ENCODE peak calls at places on chromosomes 7 and 10, in five cellular contexts. M is OCI-LY7; P is NCI-H2081; J is CD8-positive, alpha-beta memory T cell; B is astrocyte of the hippocampus. R is an unnamed sample.

GRCh38 chr10:128470302-128470962 is 344.2 kb upstream of the MKI67 start:
- DNase-seq in P (no peak), M (no peak), B (no peak), J (no peak), R (no peak)

GRCh38 chr7:3892167-3892566 is 591.1 kb downstream of the SDK1 start:
- DNase-seq in B (peak; percentile 20), M (no peak), J (no peak), P (no peak), R (no peak)

GRCh38 chr10:93175490-93175889 is 101.8 kb downstream of the CYP26A1 start:
- DNase-seq in J (no peak), M (no peak), B (no peak), P (no peak), R (no peak)

GRCh38 chr7:1100886-1101579 is 13.1 kb downstream of the GPER1 start:
- DNase-seq in P (no peak), M (no peak), J (no peak), B (no peak), R (no peak)

GRCh38 chr7:155069992-155070827 is at the start of gene HTR5A:
- DNase-seq in P (no peak), J (peak; percentile 67), B (peak; percentile 97), M (peak; percentile 22), R (no peak)

GRCh38 chr10:12729885-12730284 is 271.6 kb downstream of the CCDC3 start:
- DNase-seq in P (no peak), M (no peak), B (no peak), J (no peak), R (no peak)

GRCh38 chr7:72430531-72430930 is 18.4 kb upstream of the CALN1 start:
- DNase-seq in B (no peak), M (no peak), J (no peak), P (no peak), R (no peak)

GRCh38 chr7:107254398-107254985 is 85.7 kb downstream of the HBP1 start:
- DNase-seq in M (no peak), P (no peak), B (no peak), J (no peak), R (no peak)

GRCh38 chr10:75408512-75408881 is 6.9 kb upstream of the ZNF503 start:
- DNase-seq in B (no peak), M (no peak), P (no peak), J (no peak), R (no peak)

GRCh38 chr7:26397786-26398435 is 106.2 kb downstream of the SNX10 start:
- DNase-seq in B (no peak), P (no peak), J (peak; percentile 3), M (peak; percentile 68), R (no peak)

GRCh38 chr10:96918214-96919002 is 86.3 kb downstream of the LCOR start:
- DNase-seq in J (no peak), B (peak; percentile 55), P (no peak), M (no peak), R (no peak)

GRCh38 chr10:117716896-117717295 is 174.3 kb downstream of the EMX2 start:
- DNase-seq in M (no peak), J (no peak), B (no peak), P (no peak), R (no peak)

GRCh38 chr7:128398016-128398840 is 11.6 kb downstream of the IMPDH1 start:
- DNase-seq in B (peak; percentile 68), M (peak; percentile 24), J (peak; percentile 27), P (peak; percentile 47), R (no peak)

GRCh38 chr7:92133133-92133736 is 1.0 kb downstream of the CYP51A1 start:
- DNase-seq in J (no peak), B (peak; percentile 6), P (no peak), M (no peak), R (no peak)

GRCh38 chr7:151038951-151039849 is 9.1 kb upstream of the ASIC3 start:
- DNase-seq in P (no peak), M (no peak), B (peak; percentile 86), J (no peak), R (no peak)

GRCh38 chr7:54541941-54542618 is at the start of gene VSTM2A:
- DNase-seq in B (peak; percentile 71), M (no peak), P (no peak), J (no peak), R (peak; percentile 81)

GRCh38 chr7:88399036-88399435 is 92.3 kb upstream of the STEAP4 start:
- DNase-seq in P (no peak), M (no peak), J (no peak), B (no peak), R (no peak)

GRCh38 chr7:25720427-25720826 is 431.6 kb upstream of the NFE2L3 start:
- DNase-seq in J (no peak), M (peak; percentile 14), B (no peak), P (no peak), R (peak; percentile 45)

GRCh38 chr10:34102917-34103506 is 712.1 kb downstream of the PARD3 start:
- DNase-seq in M (no peak), P (no peak), J (no peak), B (no peak), R (no peak)

GRCh38 chr7:114229251-114229650 is 185.4 kb upstream of the FOXP2 start:
- DNase-seq in P (no peak), J (no peak), B (no peak), M (no peak), R (no peak)

GRCh38 chr7:158863611-158864506 is 7.5 kb downstream of the DYNC2I1 start:
- DNase-seq in B (peak; percentile 62), M (no peak), J (peak; percentile 5), P (no peak), R (peak; percentile 22)

GRCh38 chr10:110529596-110530011 is 31.9 kb downstream of the DUSP5 start:
- DNase-seq in P (no peak), J (peak; percentile 32), M (peak; percentile 9), B (no peak), R (no peak)

GRCh38 chr10:103448751-103449150 is 3.4 kb downstream of the CALHM2 start:
- DNase-seq in M (no peak), B (peak; percentile 52), J (no peak), P (no peak), R (no peak)

GRCh38 chr7:131111-132094 is 61.0 kb upstream of the FAM20C start:
- DNase-seq in B (peak; percentile 33), P (no peak), J (no peak), M (no peak), R (peak; percentile 29)

GRCh38 chr10:121610798-121611325 is 12.6 kb upstream of the FGFR2 start:
- DNase-seq in M (no peak), P (no peak), B (peak; percentile 22), J (no peak), R (no peak)

GRCh38 chr7:103446046-103446520 is at the start of gene SLC26A5:
- DNase-seq in J (no peak), B (peak; percentile 26), P (peak; percentile 45), M (no peak), R (peak; percentile 51)

GRCh38 chr10:98485959-98486358 is 39.2 kb upstream of the HPS1 start:
- DNase-seq in B (peak; percentile 10), M (no peak), P (no peak), J (no peak), R (no peak)

GRCh38 chr7:147803625-147804024 is 786.9 kb upstream of the C7orf33 start:
- DNase-seq in M (no peak), B (peak; percentile 7), J (no peak), P (peak; percentile 8), R (peak; percentile 66)

GRCh38 chr10:132329565-132330485 is 2.2 kb upstream of the LRRC27 start:
- DNase-seq in P (no peak), B (peak; percentile 51), M (peak; percentile 28), J (peak; percentile 7), R (no peak)

GRCh38 chr10:113320980-113321379 is 231.9 kb upstream of the HABP2 start:
- DNase-seq in B (no peak), J (no peak), M (no peak), P (no peak), R (no peak)

GRCh38 chr7:131104611-131105293 is 222.9 kb upstream of the MKLN1 start:
- DNase-seq in J (peak; percentile 31), M (peak; percentile 47), P (no peak), B (peak; percentile 13), R (no peak)

GRCh38 chr10:486668-487067 is 202.8 kb downstream of the DIP2C start:
- DNase-seq in P (no peak), J (no peak), B (no peak), M (no peak), R (no peak)

GRCh38 chr10:43781480-43782361 is 133.0 kb upstream of the ZNF32 start:
- DNase-seq in P (no peak), M (no peak), J (no peak), B (peak; percentile 27), R (no peak)

GRCh38 chr7:91112902-91113321 is 151.3 kb upstream of the FZD1 start:
- DNase-seq in P (no peak), B (peak; percentile 35), J (no peak), M (no peak), R (no peak)

GRCh38 chr7:94907420-94908203 is at the start of gene PPP1R9A:
- DNase-seq in B (peak; percentile 73), J (no peak), M (no peak), P (peak; percentile 44), R (peak; percentile 17)

GRCh38 chr10:115827650-115828049 is 445.4 kb downstream of the GFRA1 start:
- DNase-seq in J (no peak), M (no peak), B (peak; percentile 72), P (no peak), R (no peak)

R was measured in DMS153.